ENCODE peak calls at places on chromosomes 5 and 9, in seven cellular contexts. One of them, this sample, is unnamed.

GRCh38 chr5:78647411-78647818 is 1.2 kb downstream of the LHFPL2 start:
- DNase-seq in upper lobe of left lung: no peak
- DNase-seq in A549: peak
- DNase-seq in hepatocyte: peak
- DNase-seq in stomach: no peak
- DNase-seq in gastrocnemius medialis: no peak
- DNase-seq in CD8-positive, alpha-beta T cell: no peak
- DNase-seq in this sample: no peak

GRCh38 chr5:121424976-121425375 is 426.7 kb upstream of the FTMT start:
- DNase-seq in stomach: no peak
- DNase-seq in CD8-positive, alpha-beta T cell: no peak
- DNase-seq in A549: no peak
- DNase-seq in upper lobe of left lung: no peak
- DNase-seq in gastrocnemius medialis: no peak
- DNase-seq in hepatocyte: no peak
- DNase-seq in this sample: no peak

GRCh38 chr9:129330711-129331279 is 152.7 kb upstream of the IER5L start:
- DNase-seq in hepatocyte: no peak
- DNase-seq in stomach: no peak
- DNase-seq in upper lobe of left lung: no peak
- DNase-seq in A549: no peak
- DNase-seq in gastrocnemius medialis: no peak
- DNase-seq in CD8-positive, alpha-beta T cell: no peak
- DNase-seq in this sample: no peak

GRCh38 chr9:107638922-107639321 is 149.4 kb upstream of the KLF4 start:
- DNase-seq in hepatocyte: peak
- DNase-seq in gastrocnemius medialis: peak
- DNase-seq in A549: no peak
- DNase-seq in stomach: peak
- DNase-seq in upper lobe of left lung: no peak
- DNase-seq in CD8-positive, alpha-beta T cell: no peak
- DNase-seq in this sample: peak

GRCh38 chr5:126917918-126918623 is 112.3 kb downstream of the MARCHF3 start:
- DNase-seq in stomach: no peak
- DNase-seq in upper lobe of left lung: no peak
- DNase-seq in CD8-positive, alpha-beta T cell: no peak
- DNase-seq in A549: peak
- DNase-seq in hepatocyte: peak
- DNase-seq in gastrocnemius medialis: no peak
- DNase-seq in this sample: no peak

GRCh38 chr5:96049398-96050272 is 88.0 kb upstream of the ELL2 start:
- DNase-seq in gastrocnemius medialis: no peak
- DNase-seq in CD8-positive, alpha-beta T cell: no peak
- DNase-seq in A549: no peak
- DNase-seq in hepatocyte: no peak
- DNase-seq in upper lobe of left lung: no peak
- DNase-seq in stomach: no peak
- DNase-seq in this sample: no peak

GRCh38 chr5:110735545-110735944 is 3.3 kb upstream of the SLC25A46 start:
- DNase-seq in stomach: no peak
- DNase-seq in hepatocyte: no peak
- DNase-seq in gastrocnemius medialis: no peak
- DNase-seq in A549: no peak
- DNase-seq in upper lobe of left lung: no peak
- DNase-seq in CD8-positive, alpha-beta T cell: no peak
- DNase-seq in this sample: no peak

GRCh38 chr5:33233013-33233463 is 207.7 kb upstream of the TARS1 start:
- DNase-seq in A549: no peak
- DNase-seq in CD8-positive, alpha-beta T cell: no peak
- DNase-seq in hepatocyte: peak
- DNase-seq in upper lobe of left lung: no peak
- DNase-seq in gastrocnemius medialis: no peak
- DNase-seq in stomach: no peak
- DNase-seq in this sample: no peak

GRCh38 chr9:21684231-21684630 is 118.2 kb upstream of the MTAP start:
- DNase-seq in upper lobe of left lung: no peak
- DNase-seq in stomach: no peak
- DNase-seq in hepatocyte: no peak
- DNase-seq in gastrocnemius medialis: no peak
- DNase-seq in A549: no peak
- DNase-seq in CD8-positive, alpha-beta T cell: no peak
- DNase-seq in this sample: no peak

GRCh38 chr5:12330381-12330780 is 426.1 kb upstream of the CTNND2 start:
- DNase-seq in CD8-positive, alpha-beta T cell: no peak
- DNase-seq in gastrocnemius medialis: no peak
- DNase-seq in upper lobe of left lung: no peak
- DNase-seq in A549: no peak
- DNase-seq in hepatocyte: no peak
- DNase-seq in stomach: no peak
- DNase-seq in this sample: no peak

GRCh38 chr5:181173420-181174342 is 26.3 kb downstream of the OR2V2 start:
- DNase-seq in hepatocyte: peak
- DNase-seq in A549: peak
- DNase-seq in gastrocnemius medialis: no peak
- DNase-seq in upper lobe of left lung: no peak
- DNase-seq in stomach: no peak
- DNase-seq in CD8-positive, alpha-beta T cell: no peak
- DNase-seq in this sample: no peak

GRCh38 chr5:120464627-120465280 is 654 bp downstream of the PRR16 start:
- DNase-seq in A549: no peak
- DNase-seq in stomach: peak
- DNase-seq in CD8-positive, alpha-beta T cell: no peak
- DNase-seq in gastrocnemius medialis: peak
- DNase-seq in upper lobe of left lung: peak
- DNase-seq in hepatocyte: peak
- DNase-seq in this sample: no peak

GRCh38 chr9:128103589-128103962 is 24.0 kb downstream of the PTGES2 start:
- DNase-seq in A549: no peak
- DNase-seq in hepatocyte: peak
- DNase-seq in CD8-positive, alpha-beta T cell: no peak
- DNase-seq in gastrocnemius medialis: no peak
- DNase-seq in upper lobe of left lung: no peak
- DNase-seq in stomach: no peak
- DNase-seq in this sample: no peak

GRCh38 chr5:172828911-172829431 is 5.1 kb upstream of the ERGIC1 start:
- DNase-seq in CD8-positive, alpha-beta T cell: no peak
- DNase-seq in gastrocnemius medialis: no peak
- DNase-seq in A549: no peak
- DNase-seq in upper lobe of left lung: no peak
- DNase-seq in hepatocyte: no peak
- DNase-seq in stomach: no peak
- DNase-seq in this sample: no peak

GRCh38 chr9:131228096-131228495 is 48.2 kb downstream of the FAM78A start:
- DNase-seq in CD8-positive, alpha-beta T cell: no peak
- DNase-seq in stomach: no peak
- DNase-seq in gastrocnemius medialis: no peak
- DNase-seq in A549: no peak
- DNase-seq in upper lobe of left lung: no peak
- DNase-seq in hepatocyte: no peak
- DNase-seq in this sample: no peak

GRCh38 chr5:38453506-38453905 is 102.9 kb downstream of the LIFR start:
- DNase-seq in upper lobe of left lung: no peak
- DNase-seq in stomach: no peak
- DNase-seq in hepatocyte: no peak
- DNase-seq in gastrocnemius medialis: no peak
- DNase-seq in CD8-positive, alpha-beta T cell: peak
- DNase-seq in A549: no peak
- DNase-seq in this sample: peak

GRCh38 chr9:26264709-26265601 is 586.7 kb upstream of the TUSC1 start:
- DNase-seq in hepatocyte: peak
- DNase-seq in stomach: no peak
- DNase-seq in A549: no peak
- DNase-seq in gastrocnemius medialis: no peak
- DNase-seq in CD8-positive, alpha-beta T cell: no peak
- DNase-seq in upper lobe of left lung: no peak
- DNase-seq in this sample: no peak

GRCh38 chr9:132670816-132671371 is 630 bp downstream of the GTF3C4 start:
- DNase-seq in A549: peak
- DNase-seq in CD8-positive, alpha-beta T cell: peak
- DNase-seq in hepatocyte: peak
- DNase-seq in stomach: no peak
- DNase-seq in upper lobe of left lung: peak
- DNase-seq in gastrocnemius medialis: no peak
- DNase-seq in this sample: no peak

GRCh38 chr5:7856855-7857254 is 5.9 kb upstream of the CFAP90 start:
- DNase-seq in hepatocyte: peak
- DNase-seq in A549: no peak
- DNase-seq in upper lobe of left lung: no peak
- DNase-seq in stomach: no peak
- DNase-seq in CD8-positive, alpha-beta T cell: no peak
- DNase-seq in gastrocnemius medialis: no peak
- DNase-seq in this sample: no peak

GRCh38 chr5:174410716-174411512 is 313.5 kb upstream of the MSX2 start:
- DNase-seq in gastrocnemius medialis: no peak
- DNase-seq in hepatocyte: no peak
- DNase-seq in A549: peak
- DNase-seq in CD8-positive, alpha-beta T cell: no peak
- DNase-seq in stomach: no peak
- DNase-seq in upper lobe of left lung: no peak
- DNase-seq in this sample: no peak

GRCh38 chr9:73143606-73144328 is 7.9 kb upstream of the ANXA1 start:
- DNase-seq in A549: peak
- DNase-seq in stomach: no peak
- DNase-seq in CD8-positive, alpha-beta T cell: no peak
- DNase-seq in gastrocnemius medialis: no peak
- DNase-seq in upper lobe of left lung: no peak
- DNase-seq in hepatocyte: peak
- DNase-seq in this sample: no peak

GRCh38 chr5:79297661-79298060 is 61.7 kb downstream of the JMY start:
- DNase-seq in gastrocnemius medialis: no peak
- DNase-seq in upper lobe of left lung: no peak
- DNase-seq in A549: no peak
- DNase-seq in stomach: no peak
- DNase-seq in hepatocyte: no peak
- DNase-seq in CD8-positive, alpha-beta T cell: no peak
- DNase-seq in this sample: no peak

DNA sequence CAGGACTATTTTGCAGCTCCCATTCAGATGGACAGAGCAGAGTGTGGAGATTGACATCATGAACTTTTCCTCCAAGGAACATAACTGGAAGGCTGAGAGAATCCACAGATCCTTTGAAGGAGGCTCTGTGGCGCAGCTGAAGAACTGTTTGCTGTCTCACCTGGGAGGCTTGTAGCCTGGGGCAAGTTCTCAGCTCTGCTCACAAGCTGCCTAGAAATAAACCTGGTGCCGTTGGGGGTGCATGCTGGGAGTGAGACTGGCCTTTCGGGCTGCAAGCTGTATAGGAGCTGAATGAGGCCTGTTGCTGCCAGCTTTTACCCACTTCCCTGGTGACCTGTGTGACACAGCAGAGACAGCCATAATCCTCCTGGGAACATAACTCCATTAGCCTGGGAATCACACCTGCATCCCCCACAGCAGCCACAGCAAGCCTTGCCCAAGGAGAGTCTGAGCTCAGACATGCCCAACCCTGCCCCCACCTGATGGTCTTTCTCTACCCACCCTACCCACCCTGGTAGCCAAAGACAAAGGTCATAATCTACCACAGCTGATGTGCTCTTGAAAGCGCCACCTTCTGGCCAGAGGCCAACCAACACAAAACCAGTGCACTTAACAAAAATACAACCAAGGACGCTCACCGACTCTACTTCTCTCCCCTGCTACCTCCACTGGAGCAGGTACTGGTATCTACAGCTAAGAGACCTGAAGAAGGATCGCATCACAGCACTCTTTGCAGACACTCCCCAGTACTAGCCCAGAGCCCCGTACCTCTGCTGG is 205.1 kb upstream of the MRPS30 start:
- DNase-seq in hepatocyte: no peak
- DNase-seq in stomach: no peak
- DNase-seq in CD8-positive, alpha-beta T cell: no peak
- DNase-seq in gastrocnemius medialis: no peak
- DNase-seq in upper lobe of left lung: no peak
- DNase-seq in A549: no peak
- DNase-seq in this sample: no peak
- TF ChIP-seq CTCF in hepatocyte: no peak
- TF ChIP-seq CTCF in stomach: no peak
- TF ChIP-seq CTCF in CD8-positive, alpha-beta T cell: no peak
- TF ChIP-seq CTCF in gastrocnemius medialis: no peak
- TF ChIP-seq CTCF in upper lobe of left lung: no peak
- TF ChIP-seq CTCF in A549: no peak
- TF ChIP-seq CTCF in this sample: no peak

DNA sequence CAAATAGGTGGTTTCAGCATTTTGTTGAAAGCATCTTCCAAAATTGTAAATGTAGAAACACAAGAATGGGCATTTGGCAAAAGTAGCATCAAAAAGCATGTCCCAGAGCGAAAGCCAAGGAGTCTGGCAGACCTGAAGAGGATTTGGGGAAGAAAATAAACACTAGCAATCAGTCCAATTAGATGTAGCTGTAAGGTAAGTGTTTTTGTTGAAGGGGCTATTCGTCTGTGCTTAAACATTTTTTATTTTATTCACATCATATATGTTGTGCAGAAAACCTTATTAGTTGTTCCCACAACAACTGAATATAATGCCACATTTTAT is 954.1 kb upstream of the COX7C start:
- DNase-seq in hepatocyte: no peak
- DNase-seq in stomach: no peak
- DNase-seq in CD8-positive, alpha-beta T cell: no peak
- DNase-seq in gastrocnemius medialis: no peak
- DNase-seq in A549: no peak
- DNase-seq in upper lobe of left lung: no peak
- DNase-seq in this sample: no peak
- H3K27ac ChIP-seq in hepatocyte: no peak
- H3K27ac ChIP-seq in stomach: no peak
- H3K27ac ChIP-seq in CD8-positive, alpha-beta T cell: no peak
- H3K27ac ChIP-seq in gastrocnemius medialis: no peak
- H3K27ac ChIP-seq in A549: no peak
- H3K27ac ChIP-seq in upper lobe of left lung: no peak
- H3K27ac ChIP-seq in this sample: no peak

GRCh38 chr9:83629433-83630104 is 6.6 kb downstream of the IDNK start:
- DNase-seq in upper lobe of left lung: no peak
- DNase-seq in hepatocyte: peak
- DNase-seq in A549: no peak
- DNase-seq in stomach: no peak
- DNase-seq in gastrocnemius medialis: no peak
- DNase-seq in CD8-positive, alpha-beta T cell: no peak
- DNase-seq in this sample: no peak
- TF ChIP-seq CTCF in upper lobe of left lung: no peak
- TF ChIP-seq CTCF in hepatocyte: no peak
- TF ChIP-seq CTCF in A549: no peak
- TF ChIP-seq CTCF in stomach: no peak
- TF ChIP-seq CTCF in gastrocnemius medialis: no peak
- TF ChIP-seq CTCF in CD8-positive, alpha-beta T cell: no peak
- TF ChIP-seq CTCF in this sample: no peak

DNA sequence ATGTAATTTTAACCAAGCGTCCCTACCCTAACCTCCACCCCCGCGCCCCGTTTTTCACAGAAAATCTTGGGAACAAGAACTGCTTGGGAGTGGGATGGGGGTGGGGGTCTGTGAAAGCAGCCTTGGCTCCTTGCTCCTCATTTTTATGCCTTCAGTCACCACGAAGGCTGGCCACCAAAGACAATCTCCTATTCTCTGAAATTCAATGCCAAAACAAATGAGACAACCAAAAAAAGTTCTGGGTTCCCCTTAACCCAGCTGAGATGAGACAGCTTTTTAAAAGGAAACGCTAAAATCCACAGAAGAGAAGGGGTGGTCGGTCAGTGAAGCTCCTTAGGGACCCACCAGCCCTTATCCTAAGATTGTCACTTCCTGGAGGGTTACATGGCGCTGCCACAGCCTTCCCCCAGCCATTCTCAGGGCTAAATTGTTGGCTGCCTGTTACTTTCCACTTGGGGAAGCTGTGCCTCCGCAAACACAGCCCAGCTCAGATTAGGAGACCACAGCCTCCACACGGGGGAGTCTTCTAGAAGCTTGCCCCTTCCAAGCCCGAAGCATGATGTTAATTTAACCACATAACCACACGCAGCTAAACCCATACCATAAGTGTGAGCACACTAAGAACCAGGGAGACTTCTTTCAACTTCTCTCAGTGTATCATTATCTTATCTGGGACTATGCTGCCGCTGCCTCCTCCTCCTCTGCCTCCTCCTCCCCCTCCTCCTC is 136.3 kb downstream of the FOXD1 start:
- DNase-seq in hepatocyte: peak
- DNase-seq in stomach: no peak
- DNase-seq in A549: no peak
- DNase-seq in CD8-positive, alpha-beta T cell: no peak
- DNase-seq in upper lobe of left lung: no peak
- DNase-seq in gastrocnemius medialis: no peak
- DNase-seq in this sample: no peak
- H3K27ac ChIP-seq in hepatocyte: peak
- H3K27ac ChIP-seq in stomach: no peak
- H3K27ac ChIP-seq in A549: peak
- H3K27ac ChIP-seq in CD8-positive, alpha-beta T cell: no peak
- H3K27ac ChIP-seq in upper lobe of left lung: no peak
- H3K27ac ChIP-seq in gastrocnemius medialis: no peak
- H3K27ac ChIP-seq in this sample: no peak